ENCODE peak calls at places on chromosomes 6 and 20, in eight cellular contexts. K, U, O, M, L, S, Q and T are unnamed samples.

GRCh38 chr20:22438346-22438745 is 146.0 kb downstream of the FOXA2 start:
- DNase-seq in O (no peak), K (no peak), U (no peak), S (no peak), M (no peak), L (no peak), Q (no peak), T (no peak)

GRCh38 chr6:161921602-161922400 is 647.9 kb upstream of the AGPAT4 start:
- DNase-seq in S (no peak), U (no peak), Q (no peak), O (no peak), M (no peak), K (no peak), L (no peak), T (no peak)

GRCh38 chr6:157946865-157947532 is 34.7 kb upstream of the SYNJ2 start:
- DNase-seq in O (no peak), S (peak; percentile 28), K (peak; percentile 9), Q (peak; percentile 24), L (no peak), M (no peak), U (no peak), T (peak; percentile 38)

GRCh38 chr20:17735206-17735804 is 35.5 kb downstream of the BANF2 start:
- DNase-seq in Q (no peak), K (no peak), U (no peak), S (peak; percentile 70), O (no peak), M (no peak), L (no peak), T (peak; percentile 71)

GRCh38 chr20:10511507-10512231 is 76.6 kb downstream of the SLX4IP start:
- DNase-seq in S (peak; percentile 97), K (peak; percentile 94), O (peak; percentile 12), U (peak; percentile 49), Q (peak; percentile 56), L (peak; percentile 90), M (peak; percentile 69), T (peak; percentile 99)

GRCh38 chr20:62219992-62220665 is at the start of gene HRH3:
- DNase-seq in K (no peak), Q (peak; percentile 86), U (peak; percentile 43), S (no peak), O (peak; percentile 49), L (no peak), M (no peak), T (no peak)

GRCh38 chr6:139402935-139403386 is 28.5 kb upstream of the CITED2 start:
- DNase-seq in L (peak; percentile 97), S (peak; percentile 96), M (peak; percentile 43), Q (no peak), U (no peak), K (no peak), O (no peak), T (peak; percentile 80)

GRCh38 chr6:5471637-5472430 is 210.5 kb downstream of the FARS2 start:
- DNase-seq in M (no peak), Q (no peak), S (no peak), K (no peak), U (no peak), O (no peak), L (no peak), T (no peak)

GRCh38 chr6:73586416-73586974 is 65.7 kb upstream of the EEF1A1 start:
- DNase-seq in S (no peak), O (no peak), U (no peak), M (no peak), L (peak; percentile 14), K (peak; percentile 9), Q (no peak), T (peak; percentile 50)

GRCh38 chr6:88359530-88360202 is 193.5 kb upstream of the CNR1 start:
- DNase-seq in Q (no peak), K (no peak), U (no peak), S (peak; percentile 19), L (no peak), M (no peak), O (no peak), T (no peak)

GRCh38 chr6:27591660-27592059 is 118.8 kb upstream of the ZNF184 start:
- DNase-seq in S (peak; percentile 72), M (no peak), K (no peak), U (no peak), Q (no peak), L (no peak), O (no peak), T (peak; percentile 67)

GRCh38 chr20:41182296-41183212 is 45.2 kb downstream of the PLCG1 start:
- DNase-seq in L (no peak), Q (no peak), O (no peak), K (no peak), M (no peak), U (no peak), S (peak; percentile 24), T (no peak)